ENCODE peak calls at places on chromosomes 11 and 22, in nine cellular contexts. S, V, B, C, F, O, H, X and J are unnamed samples. For H3K4me1, the result is how much of the 10 kb centered on the place peaks cover.

GRCh38 chr11:44680982-44681597 is 45.7 kb upstream of the TSPAN18 start:
- DNase-seq in C (peak), O (no peak), X (no peak), F (no peak), H (no peak), S (peak), B (peak), V (peak), J (peak)

GRCh38 chr11:5007561-5007960 is 12.9 kb downstream of the OR51L1 start:
- DNase-seq in F (no peak), O (no peak), H (no peak), B (no peak), S (no peak), C (no peak), X (no peak), V (no peak), J (no peak)

GRCh38 chr11:64653388-64653973 is 62.5 kb downstream of the SLC22A12 start:
- DNase-seq in S (no peak), X (no peak), C (no peak), F (no peak), V (no peak), B (no peak), H (no peak), O (no peak), J (no peak)

GRCh38 chr11:80603472-80603871 is 1162.6 kb upstream of the TENM4 start:
- DNase-seq in V (no peak), S (no peak), X (no peak), B (no peak), C (no peak), F (no peak), O (no peak), H (no peak), J (no peak)

GRCh38 chr11:118117790-118118601 is 31.2 kb upstream of the SMIM35 start:
- DNase-seq in X (no peak), B (no peak), C (no peak), S (no peak), F (no peak), H (no peak), V (no peak), O (no peak), J (no peak)

GRCh38 chr11:113994077-113994954 is 19.4 kb downstream of the HTR3A start:
- DNase-seq in F (no peak), H (no peak), O (no peak), C (peak), X (no peak), S (peak), B (peak), V (no peak), J (no peak)

GRCh38 chr22:41449321-41449720 is 2.7 kb upstream of the TOB2 start:
- DNase-seq in X (no peak), O (peak), H (no peak), C (no peak), V (no peak), F (no peak), S (no peak), B (no peak), J (no peak)

GRCh38 chr22:42711895-42712837 is 8.5 kb downstream of the A4GALT start:
- DNase-seq in B (no peak), V (no peak), X (no peak), F (no peak), H (no peak), S (no peak), C (no peak), O (no peak), J (no peak)

GRCh38 chr22:45298934-45299505 is 10.7 kb upstream of the FAM118A start:
- DNase-seq in C (no peak), S (no peak), F (no peak), V (no peak), B (no peak), X (no peak), H (no peak), O (no peak), J (no peak)

GRCh38 chr11:121614661-121615240 is 162.0 kb upstream of the SORL1-AS1 start:
- DNase-seq in B (peak), V (no peak), C (no peak), H (no peak), S (no peak), O (no peak), F (no peak), X (no peak), J (no peak)

GRCh38 chr11:1050581-1051355 is 14.2 kb upstream of the MUC6 start:
- DNase-seq in V (peak), F (peak), B (peak), S (peak), C (peak), X (no peak), O (peak), H (peak), J (peak)

GRCh38 chr11:27696961-27697360 is 3.3 kb downstream of the BDNF start:
- DNase-seq in X (no peak), O (no peak), V (no peak), H (no peak), F (no peak), S (no peak), C (no peak), B (no peak), J (no peak)

GRCh38 chr22:45642966-45643365 is 28.7 kb upstream of the ATXN10 start:
- DNase-seq in O (no peak), B (no peak), V (no peak), C (no peak), S (no peak), F (no peak), X (no peak), H (no peak), J (no peak)

GRCh38 chr11:112369916-112370315 is 109.3 kb upstream of the PLET1 start:
- DNase-seq in S (no peak), X (no peak), O (no peak), F (no peak), B (no peak), H (no peak), V (no peak), C (no peak), J (no peak)

GRCh38 chr11:119921571-119921970 is 192.6 kb upstream of the NECTIN1 start:
- DNase-seq in V (no peak), C (no peak), F (no peak), X (no peak), S (no peak), O (no peak), B (no peak), H (no peak), J (no peak)

GRCh38 chr11:79503028-79503427 is 62.2 kb upstream of the TENM4 start:
- DNase-seq in F (no peak), B (peak), S (no peak), H (peak), V (no peak), O (peak), X (no peak), C (no peak), J (no peak)

GRCh38 chr22:40898850-40899357 is 37.0 kb upstream of the DNAJB7 start:
- DNase-seq in S (no peak), X (no peak), F (no peak), H (no peak), V (peak), O (no peak), B (peak), C (peak), J (no peak)

GRCh38 chr11:78008174-78008573 is 13.7 kb upstream of the INTS4 start:
- DNase-seq in V (no peak), B (no peak), S (no peak), X (no peak), O (no peak), F (no peak), H (no peak), C (no peak), J (no peak)

GRCh38 chr11:64376071-64376470 is 17.1 kb downstream of the RPS6KA4 start:
- DNase-seq in O (no peak), X (no peak), H (no peak), C (no peak), S (no peak), B (no peak), F (no peak), V (no peak), J (no peak)

GRCh38 chr11:68997124-68997994 is 15.7 kb downstream of the MRGPRF start:
- DNase-seq in F (no peak), X (peak), H (peak), V (no peak), S (no peak), C (no peak), O (peak), B (no peak), J (no peak)

DNA sequence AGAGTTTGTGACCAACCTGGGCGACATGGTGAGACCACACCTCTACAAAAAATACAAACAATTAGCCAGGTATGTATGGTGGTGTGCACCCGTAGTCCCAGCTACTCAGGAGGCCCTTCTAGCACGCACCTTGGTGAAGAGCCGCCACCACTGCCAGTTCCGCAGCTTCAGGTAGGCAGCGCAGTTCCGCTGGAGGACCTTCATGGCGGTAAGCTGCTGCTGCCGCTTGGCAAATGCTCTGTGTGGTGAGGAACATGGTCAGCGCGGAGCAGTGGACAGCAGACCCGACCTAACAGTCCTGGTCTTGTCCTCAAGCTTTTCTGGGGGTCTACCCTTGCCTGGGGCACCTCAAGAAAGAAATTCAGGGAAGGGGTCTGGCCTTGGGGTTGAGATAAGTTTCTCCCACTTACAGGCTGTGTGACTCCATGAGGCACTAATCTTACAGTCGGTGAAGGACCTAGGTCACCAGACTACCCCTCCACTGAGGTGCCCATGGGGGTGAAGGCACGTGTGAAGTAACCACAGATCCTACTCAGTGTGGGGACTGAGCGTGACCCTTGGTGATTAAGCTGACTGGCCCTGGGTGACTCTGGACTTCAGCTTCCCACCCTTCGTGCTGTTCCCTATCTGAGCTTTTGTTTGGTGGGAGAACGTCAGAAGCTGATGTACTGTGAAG is 49.6 kb downstream of the APOL1 start:
- DNase-seq in V (no peak), B (no peak), H (no peak), C (no peak), O (no peak), S (no peak), F (no peak), X (no peak), J (no peak)
- H3K4me3 ChIP-seq in V (no peak), B (no peak), H (no peak), C (no peak), O (no peak), S (no peak), F (no peak), X (no peak), J (no peak)

DNA sequence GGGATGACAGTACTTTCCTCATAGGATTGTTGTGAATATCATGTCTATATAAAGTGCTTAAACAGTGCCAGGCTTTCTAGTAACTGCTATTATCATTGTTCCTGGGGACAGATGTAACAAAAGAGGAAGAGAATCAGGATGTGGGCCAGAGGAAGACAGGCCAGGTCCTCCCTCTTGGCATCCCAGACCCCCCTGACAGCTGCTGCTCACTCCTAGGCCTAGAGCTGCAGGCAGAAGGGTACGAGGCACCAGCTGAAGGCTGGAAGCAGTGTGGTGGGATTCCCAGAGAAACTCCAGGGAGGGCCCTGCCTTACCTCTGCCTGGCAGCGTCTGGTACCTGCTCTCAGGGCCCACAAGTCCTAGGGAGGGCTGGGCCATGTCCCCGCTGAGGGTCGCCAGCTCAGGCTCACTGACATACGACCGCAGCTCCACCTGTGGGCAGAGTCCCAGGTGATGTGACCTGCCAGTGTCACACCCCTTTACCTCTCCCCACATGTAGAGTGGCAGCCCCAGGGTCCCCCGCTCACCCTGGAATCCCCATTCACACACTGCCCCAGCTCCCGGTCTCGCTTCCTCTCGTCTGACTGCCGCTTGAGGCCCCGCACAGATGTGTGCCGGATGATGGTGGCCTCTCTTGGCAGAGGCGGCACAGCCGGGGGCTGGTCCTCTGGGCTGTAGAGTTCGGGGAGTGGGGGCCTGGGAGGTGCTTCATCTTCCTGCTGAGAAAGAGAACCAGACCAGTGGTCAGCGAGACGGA is 52.2 kb downstream of the C11orf58 start:
- DNase-seq in C (no peak), B (no peak), H (no peak), O (no peak), S (no peak), V (no peak), X (no peak), F (no peak), J (no peak)
- H3K4me1 ChIP-seq in C (under half), B (under half), H (under half), O (under half), S (under half), V (under half), X (under half), F (under half), J (under half)

DNA sequence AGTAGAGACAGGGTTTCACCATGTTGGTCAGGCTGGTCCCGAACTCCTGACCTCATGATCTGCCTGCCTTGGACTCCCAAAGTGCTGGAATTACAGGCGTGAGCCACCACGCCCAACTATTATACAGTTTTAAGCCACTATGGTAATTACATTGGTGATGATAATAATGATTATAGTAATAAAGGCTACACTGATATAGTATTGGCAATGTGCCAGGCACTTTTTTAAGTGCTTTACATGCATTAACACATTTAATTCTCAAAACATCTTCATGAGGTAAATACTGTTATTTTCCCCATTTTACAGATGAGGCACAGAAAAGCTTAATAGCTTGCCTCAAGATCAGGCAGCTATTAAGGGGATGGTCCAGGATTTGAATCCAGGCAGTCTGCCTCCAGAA is 222.5 kb downstream of the SOX6 start:
- DNase-seq in S (no peak), B (no peak), V (no peak), X (no peak), H (no peak), F (no peak), O (no peak), C (no peak), J (no peak)
- H3K4me3 ChIP-seq in S (no peak), B (no peak), V (no peak), X (no peak), H (no peak), F (no peak), O (no peak), C (no peak), J (no peak)

GRCh38 chr11:9717040-9717357 is 53.1 kb downstream of the SWAP70 start:
- DNase-seq in C (no peak), H (no peak), F (no peak), S (no peak), V (no peak), O (no peak), B (no peak), X (no peak), J (no peak)

GRCh38 chr11:9717719-9718118 is 53.8 kb downstream of the SWAP70 start:
- DNase-seq in S (no peak), B (no peak), V (no peak), H (no peak), C (no peak), O (no peak), F (no peak), X (no peak), J (no peak)

GRCh38 chr11:9722893-9723292 is 59.0 kb downstream of the SWAP70 start:
- DNase-seq in S (no peak), O (no peak), B (no peak), V (no peak), C (no peak), X (no peak), H (no peak), F (no peak), J (no peak)

GRCh38 chr11:9722023-9722422 is 58.1 kb downstream of the SWAP70 start:
- DNase-seq in F (no peak), O (no peak), S (no peak), H (no peak), X (no peak), V (no peak), C (no peak), B (no peak), J (no peak)

GRCh38 chr11:9719949-9720646 is 56.2 kb downstream of the SWAP70 start:
- DNase-seq in S (no peak), H (no peak), O (no peak), F (no peak), B (peak), C (no peak), V (no peak), X (no peak), J (no peak)
- H3K4me1 ChIP-seq in S (under half), H (under half), O (under half), F (under half), B (under half), C (under half), V (under half), X (under half), J (under half)

GRCh38 chr11:126072141-126072741 is 9.6 kb upstream of the CDON start:
- DNase-seq in F (no peak), S (no peak), B (no peak), H (no peak), O (no peak), V (no peak), X (no peak), C (no peak), J (no peak)
- H3K4me3 ChIP-seq in F (no peak), S (no peak), B (no peak), H (no peak), O (no peak), V (no peak), X (no peak), C (no peak), J (no peak)